ENCODE peak calls at places on chromosomes 7 and 10, in four cellular contexts. F is fibroblast of pulmonary artery; G is activated CD4-positive, CD25-positive, alpha-beta regulatory T cell treated with anti-CD3 and anti-CD28 coated beads, Interleukin-2, amount 50 U/mL, for 72 hours; Z is dorsolateral prefrontal cortex. T is an unnamed sample.

GRCh38 chr7:130956417-130957139 is 222.6 kb upstream of the KLF14 start:
- DNase-seq in F (peak; percentile 43), G (no peak), Z (no peak), T (no peak)

GRCh38 chr10:61486738-61487396 is 33.7 kb upstream of the TMEM26 start:
- DNase-seq in F (peak; percentile 78), G (no peak), Z (no peak), T (no peak)

GRCh38 chr10:49552277-49552676 is 13.4 kb upstream of the ERCC6 start:
- DNase-seq in F (peak; percentile 93), G (no peak), Z (no peak), T (no peak)

GRCh38 chr10:99926925-99927718 is 82.6 kb downstream of the DNMBP start:
- DNase-seq in F (peak; percentile 72), G (no peak), Z (no peak), T (no peak)

GRCh38 chr7:56491636-56492425 is 375.6 kb upstream of the NUPR2 start:
- DNase-seq in F (no peak), G (no peak), Z (no peak), T (no peak)

GRCh38 chr7:68936501-68936900 is 661.8 kb upstream of the AUTS2 start:
- DNase-seq in F (no peak), G (no peak), Z (no peak), T (no peak)

GRCh38 chr7:98655611-98656010 is 38.5 kb downstream of the NPTX2 start:
- DNase-seq in F (no peak), G (no peak), Z (peak; percentile 76), T (no peak)

GRCh38 chr7:4738711-4739527 is 36.5 kb upstream of the AP5Z1 start:
- DNase-seq in F (peak; percentile 94), G (no peak), Z (no peak), T (no peak)

GRCh38 chr10:61452655-61453641 is at the start of gene TMEM26:
- DNase-seq in F (peak; percentile 36), G (no peak), Z (no peak), T (no peak)

GRCh38 chr10:132914732-132915131 is 27.6 kb downstream of the CFAP46 start:
- DNase-seq in F (no peak), G (no peak), Z (peak; percentile 23), T (no peak)

GRCh38 chr10:33115720-33116119 is 157.7 kb upstream of the ITGB1 start:
- DNase-seq in F (peak; percentile 60), G (no peak), Z (no peak), T (no peak)

GRCh38 chr7:139915864-139916716 is 87.0 kb downstream of the TBXAS1 start:
- DNase-seq in F (peak; percentile 98), G (peak; percentile 63), Z (no peak), T (peak; percentile 3)

GRCh38 chr10:110600487-110601101 is 33.1 kb downstream of the SMC3 start:
- DNase-seq in F (peak; percentile 80), G (no peak), Z (no peak), T (no peak)

GRCh38 chr7:116672596-116673503 is 854 bp downstream of the MET start:
- DNase-seq in F (peak; percentile 13), G (no peak), Z (no peak), T (peak; percentile 39)

GRCh38 chr7:1639071-1639470 is 31.0 kb upstream of the ELFN1 start:
- DNase-seq in F (no peak), G (no peak), Z (no peak), T (no peak)

GRCh38 chr7:2824678-2825461 is 19.2 kb downstream of the GNA12 start:
- DNase-seq in F (no peak), G (no peak), Z (no peak), T (no peak)

GRCh38 chr10:130127612-130128607 is 8.3 kb upstream of the GLRX3 start:
- DNase-seq in F (peak; percentile 75), G (no peak), Z (no peak), T (peak; percentile 12)

GRCh38 chr10:132626761-132627735 is 89.5 kb downstream of the INPP5A start:
- DNase-seq in F (no peak), G (peak; percentile 22), Z (peak; percentile 52), T (no peak)

GRCh38 chr7:17234398-17235021 is 63.9 kb upstream of the AHR start:
- DNase-seq in F (peak; percentile 96), G (peak; percentile 38), Z (no peak), T (peak; percentile 23)

GRCh38 chr10:102919237-102919959 is 1.3 kb downstream of the CNNM2 start:
- DNase-seq in F (no peak), G (no peak), Z (peak; percentile 47), T (no peak)

GRCh38 chr7:151925446-151926335 is 30.6 kb upstream of the GALNTL5 start:
- DNase-seq in F (no peak), G (no peak), Z (peak; percentile 61), T (no peak)

GRCh38 chr7:152899482-152900166 is 140.1 kb downstream of the ACTR3B start:
- DNase-seq in F (no peak), G (no peak), Z (no peak), T (no peak)

GRCh38 chr10:111392910-111393309 is 316.1 kb downstream of the ADRA2A start:
- DNase-seq in F (no peak), G (no peak), Z (no peak), T (no peak)

GRCh38 chr7:30091431-30092386 is 43.1 kb upstream of the MTURN start:
- DNase-seq in F (peak; percentile 84), G (no peak), Z (no peak), T (no peak)

GRCh38 chr7:99314504-99314903 is 11.2 kb upstream of the ARPC1A start:
- DNase-seq in F (no peak), G (no peak), Z (no peak), T (no peak)

GRCh38 chr10:12726971-12727831 is 274.3 kb downstream of the CCDC3 start:
- DNase-seq in F (no peak), G (no peak), Z (no peak), T (no peak)

GRCh38 chr10:35640474-35640873 is 1.6 kb downstream of the FZD8 start:
- DNase-seq in F (peak; percentile 76), G (peak; percentile 41), Z (peak; percentile 53), T (peak; percentile 47)